ENCODE peak calls at places on chromosomes 4 and X, in ten cellular contexts. One of them, this sample, is unnamed.

GRCh38 chr4:108172231-108172779 is 3.6 kb upstream of the LEF1 start:
- DNase-seq in mesenchymal stem cell: peak; percentile 60
- DNase-seq in left cardiac atrium: peak; percentile 22
- DNase-seq in sciatic nerve: no peak
- DNase-seq in MCF 10A: no peak
- DNase-seq in immature natural killer cell: no peak
- DNase-seq in central memory CD4-positive, alpha-beta T cell: peak; percentile 11
- DNase-seq in activated T-cell treated with anti-CD3 and anti-CD28 coated beads for 1 hour: no peak
- DNase-seq in mesendoderm: no peak
- DNase-seq in left ventricle myocardium inferior: no peak
- DNase-seq in this sample: no peak

GRCh38 chr4:78928835-78929234 is 10.4 kb downstream of the PAQR3 start:
- DNase-seq in sciatic nerve: no peak
- DNase-seq in MCF 10A: no peak
- DNase-seq in mesendoderm: no peak
- DNase-seq in left cardiac atrium: no peak
- DNase-seq in mesenchymal stem cell: no peak
- DNase-seq in immature natural killer cell: no peak
- DNase-seq in activated T-cell treated with anti-CD3 and anti-CD28 coated beads for 1 hour: no peak
- DNase-seq in left ventricle myocardium inferior: no peak
- DNase-seq in central memory CD4-positive, alpha-beta T cell: no peak
- DNase-seq in this sample: peak; percentile 32

GRCh38 chr4:38333219-38333618 is 330.8 kb upstream of the KLF3 start:
- DNase-seq in immature natural killer cell: no peak
- DNase-seq in left ventricle myocardium inferior: no peak
- DNase-seq in MCF 10A: no peak
- DNase-seq in central memory CD4-positive, alpha-beta T cell: no peak
- DNase-seq in sciatic nerve: no peak
- DNase-seq in mesenchymal stem cell: no peak
- DNase-seq in left cardiac atrium: no peak
- DNase-seq in activated T-cell treated with anti-CD3 and anti-CD28 coated beads for 1 hour: no peak
- DNase-seq in mesendoderm: no peak
- DNase-seq in this sample: no peak

GRCh38 chr4:92969650-92970370 is 666.0 kb downstream of the GRID2 start:
- DNase-seq in immature natural killer cell: no peak
- DNase-seq in activated T-cell treated with anti-CD3 and anti-CD28 coated beads for 1 hour: no peak
- DNase-seq in sciatic nerve: no peak
- DNase-seq in mesendoderm: peak; percentile 71
- DNase-seq in left cardiac atrium: no peak
- DNase-seq in central memory CD4-positive, alpha-beta T cell: no peak
- DNase-seq in mesenchymal stem cell: peak; percentile 89
- DNase-seq in MCF 10A: peak; percentile 88
- DNase-seq in left ventricle myocardium inferior: no peak
- DNase-seq in this sample: no peak

GRCh38 chr4:76301068-76301774 is 5.3 kb upstream of the STBD1 start:
- DNase-seq in left cardiac atrium: no peak
- DNase-seq in MCF 10A: peak; percentile 89
- DNase-seq in mesenchymal stem cell: peak; percentile 88
- DNase-seq in activated T-cell treated with anti-CD3 and anti-CD28 coated beads for 1 hour: no peak
- DNase-seq in central memory CD4-positive, alpha-beta T cell: no peak
- DNase-seq in mesendoderm: peak; percentile 19
- DNase-seq in left ventricle myocardium inferior: no peak
- DNase-seq in sciatic nerve: no peak
- DNase-seq in immature natural killer cell: peak; percentile 7
- DNase-seq in this sample: no peak

GRCh38 chrX:132615396-132616131 is 126.7 kb upstream of the MBNL3 start:
- DNase-seq in activated T-cell treated with anti-CD3 and anti-CD28 coated beads for 1 hour: peak; percentile 12
- DNase-seq in mesendoderm: peak; percentile 70
- DNase-seq in immature natural killer cell: peak; percentile 23
- DNase-seq in sciatic nerve: peak; percentile 60
- DNase-seq in left cardiac atrium: peak; percentile 34
- DNase-seq in mesenchymal stem cell: peak; percentile 60
- DNase-seq in central memory CD4-positive, alpha-beta T cell: peak; percentile 25
- DNase-seq in left ventricle myocardium inferior: no peak
- DNase-seq in MCF 10A: peak; percentile 64
- DNase-seq in this sample: no peak

GRCh38 chrX:150649096-150649870 is 43.9 kb upstream of the MTMR1 start:
- DNase-seq in sciatic nerve: no peak
- DNase-seq in left ventricle myocardium inferior: no peak
- DNase-seq in mesendoderm: no peak
- DNase-seq in MCF 10A: no peak
- DNase-seq in left cardiac atrium: no peak
- DNase-seq in activated T-cell treated with anti-CD3 and anti-CD28 coated beads for 1 hour: no peak
- DNase-seq in mesenchymal stem cell: peak; percentile 12
- DNase-seq in central memory CD4-positive, alpha-beta T cell: no peak
- DNase-seq in immature natural killer cell: no peak
- DNase-seq in this sample: peak; percentile 42

GRCh38 chrX:148536961-148537360 is 36.5 kb downstream of the AFF2 start:
- DNase-seq in left ventricle myocardium inferior: no peak
- DNase-seq in activated T-cell treated with anti-CD3 and anti-CD28 coated beads for 1 hour: no peak
- DNase-seq in left cardiac atrium: no peak
- DNase-seq in sciatic nerve: no peak
- DNase-seq in MCF 10A: no peak
- DNase-seq in central memory CD4-positive, alpha-beta T cell: no peak
- DNase-seq in mesenchymal stem cell: no peak
- DNase-seq in immature natural killer cell: no peak
- DNase-seq in mesendoderm: peak; percentile 8
- DNase-seq in this sample: no peak

GRCh38 chr4:102263024-102263787 is 82.1 kb downstream of the SLC39A8 start:
- DNase-seq in sciatic nerve: no peak
- DNase-seq in MCF 10A: peak; percentile 58
- DNase-seq in left cardiac atrium: no peak
- DNase-seq in central memory CD4-positive, alpha-beta T cell: peak; percentile 1
- DNase-seq in immature natural killer cell: no peak
- DNase-seq in mesendoderm: peak; percentile 82
- DNase-seq in left ventricle myocardium inferior: no peak
- DNase-seq in mesenchymal stem cell: peak; percentile 65
- DNase-seq in activated T-cell treated with anti-CD3 and anti-CD28 coated beads for 1 hour: no peak
- DNase-seq in this sample: no peak

GRCh38 chrX:72368796-72369195 is 63.1 kb upstream of the CITED1 start:
- DNase-seq in sciatic nerve: no peak
- DNase-seq in immature natural killer cell: no peak
- DNase-seq in left cardiac atrium: no peak
- DNase-seq in mesendoderm: no peak
- DNase-seq in mesenchymal stem cell: no peak
- DNase-seq in left ventricle myocardium inferior: peak; percentile 20
- DNase-seq in MCF 10A: no peak
- DNase-seq in central memory CD4-positive, alpha-beta T cell: no peak
- DNase-seq in activated T-cell treated with anti-CD3 and anti-CD28 coated beads for 1 hour: no peak
- DNase-seq in this sample: no peak

GRCh38 chr4:152281822-152282221 is 254.1 kb downstream of the FBXW7 start:
- DNase-seq in activated T-cell treated with anti-CD3 and anti-CD28 coated beads for 1 hour: no peak
- DNase-seq in MCF 10A: no peak
- DNase-seq in mesendoderm: no peak
- DNase-seq in sciatic nerve: no peak
- DNase-seq in central memory CD4-positive, alpha-beta T cell: no peak
- DNase-seq in left cardiac atrium: no peak
- DNase-seq in mesenchymal stem cell: no peak
- DNase-seq in left ventricle myocardium inferior: no peak
- DNase-seq in immature natural killer cell: no peak
- DNase-seq in this sample: no peak

GRCh38 chrX:128106630-128107029 is 54.4 kb upstream of the ACTRT1 start:
- DNase-seq in sciatic nerve: no peak
- DNase-seq in MCF 10A: peak; percentile 46
- DNase-seq in mesendoderm: peak; percentile 70
- DNase-seq in mesenchymal stem cell: peak; percentile 2
- DNase-seq in immature natural killer cell: no peak
- DNase-seq in left cardiac atrium: no peak
- DNase-seq in activated T-cell treated with anti-CD3 and anti-CD28 coated beads for 1 hour: no peak
- DNase-seq in left ventricle myocardium inferior: no peak
- DNase-seq in central memory CD4-positive, alpha-beta T cell: no peak
- DNase-seq in this sample: no peak

GRCh38 chrX:95678679-95679078 is 1006.0 kb upstream of the DIAPH2 start:
- DNase-seq in mesenchymal stem cell: no peak
- DNase-seq in MCF 10A: no peak
- DNase-seq in immature natural killer cell: no peak
- DNase-seq in mesendoderm: no peak
- DNase-seq in activated T-cell treated with anti-CD3 and anti-CD28 coated beads for 1 hour: no peak
- DNase-seq in sciatic nerve: no peak
- DNase-seq in left cardiac atrium: no peak
- DNase-seq in central memory CD4-positive, alpha-beta T cell: no peak
- DNase-seq in left ventricle myocardium inferior: no peak
- DNase-seq in this sample: no peak

GRCh38 chr4:184471872-184472539 is 2.3 kb downstream of the IRF2 start:
- DNase-seq in central memory CD4-positive, alpha-beta T cell: peak; percentile 15
- DNase-seq in mesendoderm: no peak
- DNase-seq in immature natural killer cell: peak; percentile 20
- DNase-seq in sciatic nerve: no peak
- DNase-seq in activated T-cell treated with anti-CD3 and anti-CD28 coated beads for 1 hour: no peak
- DNase-seq in left cardiac atrium: no peak
- DNase-seq in left ventricle myocardium inferior: no peak
- DNase-seq in MCF 10A: no peak
- DNase-seq in mesenchymal stem cell: peak; percentile 50
- DNase-seq in this sample: no peak

GRCh38 chr4:101239685-101240084 is 107.6 kb downstream of the PPP3CA start:
- DNase-seq in left cardiac atrium: no peak
- DNase-seq in sciatic nerve: no peak
- DNase-seq in mesenchymal stem cell: no peak
- DNase-seq in activated T-cell treated with anti-CD3 and anti-CD28 coated beads for 1 hour: no peak
- DNase-seq in left ventricle myocardium inferior: no peak
- DNase-seq in MCF 10A: no peak
- DNase-seq in immature natural killer cell: no peak
- DNase-seq in central memory CD4-positive, alpha-beta T cell: no peak
- DNase-seq in mesendoderm: no peak
- DNase-seq in this sample: no peak

GRCh38 chr4:152360045-152360410 is 175.9 kb downstream of the FBXW7 start:
- DNase-seq in mesendoderm: no peak
- DNase-seq in immature natural killer cell: no peak
- DNase-seq in MCF 10A: no peak
- DNase-seq in sciatic nerve: no peak
- DNase-seq in central memory CD4-positive, alpha-beta T cell: no peak
- DNase-seq in left cardiac atrium: no peak
- DNase-seq in activated T-cell treated with anti-CD3 and anti-CD28 coated beads for 1 hour: no peak
- DNase-seq in left ventricle myocardium inferior: no peak
- DNase-seq in mesenchymal stem cell: no peak
- DNase-seq in this sample: no peak

This sample was measured in Right ventricle myocardium inferior.